ENCODE peak calls at places on chromosomes 7 and 10, in seven cellular contexts. L is HepG2, X is K562, P is H1, N is HCT116, V is SK-N-SH, T is GM12878. J is an unnamed sample.

GRCh38 chr10:6669269-6669859 is 89.3 kb upstream of the PRKCQ start:
- DNase-seq in X (peak), T (no peak), N (peak), L (peak), V (peak), P (no peak), J (peak)

GRCh38 chr7:17584822-17585221 is 286.4 kb downstream of the AHR start:
- DNase-seq in N (no peak), P (no peak), V (no peak), T (no peak), L (no peak), X (no peak), J (no peak)

GRCh38 chr10:103493362-103493871 is at the start of gene NEURL1:
- DNase-seq in V (peak), N (no peak), T (no peak), P (no peak), L (no peak), X (no peak), J (no peak)

GRCh38 chr7:98807306-98807880 is 62.4 kb downstream of the TMEM130 start:
- DNase-seq in N (no peak), P (no peak), X (no peak), L (no peak), V (no peak), T (no peak), J (no peak)

GRCh38 chr7:143434660-143435059 is 8.6 kb upstream of the TAS2R60 start:
- DNase-seq in L (no peak), P (no peak), X (peak), T (no peak), N (no peak), V (no peak), J (peak)

GRCh38 chr10:131700032-131700431 is 200.8 kb upstream of the PPP2R2D start:
- DNase-seq in T (no peak), P (no peak), L (no peak), V (no peak), N (no peak), X (no peak), J (no peak)

GRCh38 chr10:92837462-92837861 is 10.9 kb upstream of the EXOC6 start:
- DNase-seq in P (no peak), V (no peak), X (no peak), L (no peak), N (no peak), T (no peak), J (no peak)

GRCh38 chr7:70728873-70729552 is 402.9 kb upstream of the GALNT17 start:
- DNase-seq in L (no peak), N (no peak), V (no peak), T (no peak), X (no peak), P (peak), J (no peak)

GRCh38 chr7:10889266-10889898 is 84.3 kb upstream of the PHF14 start:
- DNase-seq in L (peak), X (peak), V (peak), T (no peak), N (peak), P (peak), J (peak)

GRCh38 chr7:698515-699259 is 27.8 kb upstream of the DNAAF5 start:
- DNase-seq in V (no peak), L (no peak), P (no peak), T (no peak), N (no peak), X (no peak), J (no peak)

GRCh38 chr7:71982847-71983246 is 429.3 kb downstream of the CALN1 start:
- DNase-seq in T (no peak), X (no peak), P (no peak), L (no peak), V (no peak), N (no peak), J (no peak)

GRCh38 chr10:58894929-58895328 is 281.5 kb upstream of the PHYHIPL start:
- DNase-seq in L (peak), V (no peak), T (no peak), X (no peak), P (no peak), N (no peak), J (no peak)

GRCh38 chr7:111333010-111333409 is 229.3 kb downstream of the IMMP2L start:
- DNase-seq in T (no peak), X (no peak), N (no peak), L (no peak), V (no peak), P (no peak), J (no peak)

GRCh38 chr10:69201045-69201444 is 19.1 kb upstream of the HKDC1 start:
- DNase-seq in P (no peak), N (no peak), L (no peak), V (no peak), X (no peak), T (no peak), J (no peak)

GRCh38 chr7:55571534-55572377 is 546 bp downstream of the VOPP1 start:
- DNase-seq in V (peak), X (peak), P (no peak), T (no peak), L (peak), N (no peak), J (peak)

GRCh38 chr10:129163536-129163935 is 303.5 kb upstream of the MGMT start:
- DNase-seq in T (no peak), N (no peak), X (no peak), P (no peak), V (no peak), L (no peak), J (peak)

GRCh38 chr7:107958764-107959526 is 44.0 kb downstream of the LAMB1 start:
- DNase-seq in T (no peak), X (no peak), P (no peak), V (no peak), N (no peak), L (no peak), J (no peak)

GRCh38 chr10:12412671-12413368 is 63.5 kb downstream of the CAMK1D start:
- DNase-seq in T (no peak), X (no peak), P (no peak), N (no peak), V (no peak), L (no peak), J (no peak)

GRCh38 chr7:50531401-50531906 is 33.8 kb downstream of the DDC start:
- DNase-seq in X (no peak), T (no peak), V (peak), P (peak), L (peak), N (peak), J (no peak)

GRCh38 chr10:103546401-103546800 is 52.9 kb downstream of the NEURL1 start:
- DNase-seq in X (no peak), N (no peak), T (no peak), P (no peak), L (no peak), V (peak), J (no peak)

GRCh38 chr7:92595281-92595680 is 5.1 kb upstream of the FAM133B start:
- DNase-seq in X (no peak), V (no peak), N (peak), P (no peak), L (no peak), T (no peak), J (no peak)

GRCh38 chr7:83786858-83787257 is 137.9 kb upstream of the SEMA3E start:
- DNase-seq in L (no peak), N (no peak), V (no peak), P (no peak), T (no peak), X (peak), J (no peak)

GRCh38 chr7:16447867-16448266 is 17.7 kb downstream of the SOSTDC1 start:
- DNase-seq in T (no peak), P (no peak), L (no peak), V (no peak), N (no peak), X (no peak), J (no peak)

GRCh38 chr7:23662983-23663313 is 17.1 kb upstream of the FAM221A start:
- DNase-seq in X (no peak), V (no peak), P (no peak), N (no peak), T (no peak), L (no peak), J (no peak)

GRCh38 chr7:155166108-155166507 is 96.0 kb downstream of the HTR5A start:
- DNase-seq in V (no peak), P (no peak), X (peak), L (no peak), N (no peak), T (no peak), J (no peak)

GRCh38 chr10:76195990-76196389 is 764.6 kb downstream of the LRMDA start:
- DNase-seq in T (no peak), X (no peak), P (no peak), V (no peak), L (no peak), N (no peak), J (no peak)

GRCh38 chr7:135846339-135846738 is 97.7 kb upstream of the FAM180A start:
- DNase-seq in T (no peak), X (no peak), L (no peak), P (no peak), N (no peak), V (no peak), J (no peak)

GRCh38 chr7:4297843-4298219 is 384.3 kb upstream of the FOXK1 start:
- DNase-seq in V (no peak), X (no peak), L (no peak), T (no peak), P (no peak), N (no peak), J (no peak)

GRCh38 chr10:133109736-133110532 is 22.2 kb downstream of the ADGRA1 start:
- DNase-seq in N (no peak), T (no peak), L (no peak), P (no peak), X (no peak), V (no peak), J (peak)

GRCh38 chr7:117132385-117133120 is 179.3 kb downstream of the ST7 start:
- DNase-seq in L (no peak), P (no peak), X (no peak), T (no peak), N (peak), V (no peak), J (no peak)

GRCh38 chr10:90226526-90226925 is 525.1 kb downstream of the KIF20B start:
- DNase-seq in V (no peak), T (no peak), P (no peak), X (no peak), N (no peak), L (no peak), J (no peak)

GRCh38 chr7:98105942-98106544 is 619 bp upstream of the LMTK2 start:
- DNase-seq in V (no peak), T (no peak), X (no peak), L (peak), N (no peak), P (no peak), J (no peak)

GRCh38 chr10:95264227-95265051 is 26.4 kb downstream of the PDLIM1 start:
- DNase-seq in P (peak), V (no peak), N (peak), X (no peak), T (no peak), L (no peak), J (no peak)

GRCh38 chr10:69715156-69715898 is 85.3 kb downstream of the FAM241B start:
- DNase-seq in T (no peak), V (no peak), N (no peak), L (no peak), P (no peak), X (no peak), J (no peak)

GRCh38 chr7:104096683-104097082 is 107.2 kb upstream of the RELN start:
- DNase-seq in P (no peak), T (no peak), N (peak), X (peak), V (no peak), L (peak), J (no peak)

DNA sequence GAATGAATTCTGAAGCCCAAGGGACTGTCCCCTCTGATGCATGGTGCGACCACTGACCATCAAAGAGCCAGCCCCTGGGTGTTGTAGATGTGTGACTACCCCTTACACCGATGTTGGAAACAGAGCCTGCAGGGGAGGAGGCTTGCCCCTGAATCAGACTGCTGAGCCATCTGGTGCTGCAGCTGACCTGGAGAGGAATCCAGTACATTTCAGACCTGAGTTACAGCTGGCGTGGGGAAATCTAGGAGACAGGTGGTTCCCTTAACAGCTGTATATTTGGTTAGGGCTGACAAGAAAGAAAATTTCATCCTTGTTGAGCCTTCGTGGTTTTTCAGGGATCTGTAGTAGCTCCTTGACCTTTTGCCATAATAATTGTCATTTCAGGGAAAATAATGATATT is 195.5 kb downstream of the CELF2 start:
- DNase-seq in V (no peak), N (no peak), X (no peak), P (no peak), L (no peak), T (no peak), J (no peak)
- TF ChIP-seq JUND in V (no peak), N (no peak), X (no peak), P (no peak), L (no peak), T (no peak), J (no peak)

GRCh38 chr7:131529617-131530016 is 26.8 kb downstream of the PODXL start:
- DNase-seq in L (no peak), T (no peak), P (no peak), V (no peak), N (no peak), X (no peak), J (no peak)
- TF ChIP-seq JUND in L (no peak), T (no peak), P (no peak), V (no peak), N (no peak), X (no peak), J (no peak)

GRCh38 chr7:102173669-102174068 is 113.0 kb upstream of the SH2B2 start:
- DNase-seq in L (no peak), V (no peak), X (no peak), P (no peak), T (no peak), N (no peak), J (no peak)
- TF ChIP-seq JUND in L (no peak), V (no peak), X (no peak), P (no peak), T (no peak), N (no peak), J (no peak)

DNA sequence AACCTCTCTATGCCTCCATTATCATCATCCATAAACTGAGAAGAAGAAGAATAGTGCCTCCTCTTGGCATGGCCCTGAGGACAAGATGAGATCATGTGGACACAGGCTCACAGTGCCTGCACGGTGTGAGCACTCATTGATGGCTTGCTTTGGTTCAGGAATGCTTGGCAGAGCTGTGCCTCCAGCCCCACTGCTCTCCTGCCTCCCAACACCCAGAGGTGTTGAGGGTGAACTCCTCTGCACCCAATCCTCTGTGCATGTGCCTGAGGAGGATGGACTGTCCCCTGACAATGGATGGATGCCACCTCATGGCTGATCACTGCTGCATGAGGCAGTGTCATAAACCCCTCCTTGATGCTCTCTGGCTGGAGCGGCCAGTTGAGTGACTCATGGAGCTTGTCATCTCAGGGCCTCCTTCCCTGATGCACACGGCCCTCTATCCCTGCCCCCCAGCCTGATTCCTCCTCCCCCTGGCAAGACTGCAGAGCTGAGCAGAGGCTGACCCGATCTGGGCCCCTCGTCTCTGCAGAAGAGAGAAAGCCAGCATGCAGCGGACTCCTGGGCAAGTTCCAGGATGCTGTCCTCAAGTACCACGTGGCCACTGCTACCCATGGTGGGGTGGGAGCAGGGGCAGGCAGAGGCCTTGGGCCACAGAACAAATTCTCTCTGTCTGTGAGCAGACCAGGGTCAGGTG is 136.3 kb downstream of the KCNMA1 start:
- DNase-seq in L (no peak), T (no peak), N (peak), V (no peak), P (no peak), X (peak), J (no peak)
- TF ChIP-seq JUND in L (no peak), T (no peak), N (peak), V (peak), P (no peak), X (no peak), J (no peak)

GRCh38 chr10:63718006-63718405 is 196.8 kb downstream of the REEP3 start:
- DNase-seq in X (no peak), V (no peak), L (no peak), N (no peak), P (no peak), T (no peak), J (no peak)

GRCh38 chr10:63719174-63719856 is 198.1 kb downstream of the REEP3 start:
- DNase-seq in P (no peak), X (no peak), T (no peak), V (no peak), N (no peak), L (peak), J (no peak)

GRCh38 chr10:63720689-63721088 is 199.5 kb downstream of the REEP3 start:
- DNase-seq in P (no peak), N (no peak), L (no peak), V (no peak), X (no peak), T (no peak), J (no peak)

GRCh38 chr10:63718453-63718852 is 197.3 kb downstream of the REEP3 start:
- DNase-seq in N (no peak), V (no peak), T (no peak), X (no peak), L (no peak), P (no peak), J (no peak)

DNA sequence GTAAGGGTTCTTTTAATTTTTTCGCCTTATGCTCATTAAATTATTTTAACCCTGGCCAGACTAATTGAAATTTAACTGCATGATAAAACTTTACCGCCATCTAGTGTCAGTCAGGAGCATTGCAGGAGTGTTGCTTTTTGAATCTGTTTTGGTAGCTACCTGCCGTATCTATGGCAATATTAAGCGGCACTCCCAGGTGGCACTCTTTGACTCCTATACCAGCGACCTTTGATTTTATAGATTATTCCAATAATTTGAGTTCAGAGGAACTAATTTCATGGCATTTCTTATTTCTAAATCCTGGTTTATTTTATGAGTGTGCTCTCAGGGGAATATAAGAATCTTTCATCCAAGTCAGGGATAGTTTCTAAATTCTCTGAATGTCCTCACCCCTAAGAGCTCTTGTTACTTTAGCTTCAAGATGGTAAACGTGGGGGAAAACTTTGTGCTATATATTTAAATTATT is 198.9 kb downstream of the REEP3 start:
- DNase-seq in L (peak), P (no peak), T (peak), X (peak), N (peak), V (peak), J (peak)
- TF ChIP-seq JUND in L (no peak), P (no peak), T (no peak), X (no peak), N (no peak), V (no peak), J (no peak)